ENCODE peak calls at places on chromosomes 5 and 9, in six cellular contexts. M, H, B, C, K and A are unnamed samples.

GRCh38 chr5:81904861-81905260 is 67.0 kb upstream of the ATG10 start:
- DNase-seq in M (no peak), H (no peak), B (no peak), C (no peak), K (no peak), A (no peak)

GRCh38 chr9:130866474-130866965 is 30.1 kb downstream of the QRFP start:
- DNase-seq in M (peak), H (peak), B (peak), C (peak), K (peak), A (peak)

GRCh38 chr9:131627846-131628820 is 82.8 kb downstream of the PRRT1B start:
- DNase-seq in M (peak), H (no peak), B (no peak), C (peak), K (peak), A (no peak)

GRCh38 chr5:72210913-72211670 is 103.8 kb downstream of the MAP1B start:
- DNase-seq in M (peak), H (no peak), B (no peak), C (no peak), K (no peak), A (peak)

GRCh38 chr5:171956870-171957501 is 49.5 kb downstream of the FBXW11 start:
- DNase-seq in M (no peak), H (no peak), B (no peak), C (no peak), K (no peak), A (no peak)

GRCh38 chr5:20145240-20145639 is 157.2 kb upstream of the CDH18 start:
- DNase-seq in M (no peak), H (no peak), B (no peak), C (no peak), K (no peak), A (no peak)

GRCh38 chr9:128733256-128733655 is 9.3 kb upstream of the ZDHHC12 start:
- DNase-seq in M (peak), H (no peak), B (no peak), C (no peak), K (no peak), A (peak)

GRCh38 chr9:89668216-89668867 is 63.5 kb downstream of the GADD45G start:
- DNase-seq in M (no peak), H (no peak), B (no peak), C (no peak), K (peak), A (no peak)

GRCh38 chr5:115594343-115595047 is 7.8 kb downstream of the TICAM2 start:
- DNase-seq in M (no peak), H (no peak), B (no peak), C (no peak), K (no peak), A (peak)

GRCh38 chr5:141121985-141122384 is 367 bp downstream of the PCDHB4 start:
- DNase-seq in M (no peak), H (no peak), B (no peak), C (no peak), K (no peak), A (no peak)

GRCh38 chr9:129282308-129283211 is 104.5 kb upstream of the IER5L start:
- DNase-seq in M (no peak), H (no peak), B (no peak), C (no peak), K (no peak), A (no peak)

GRCh38 chr9:138053321-138053868 is 175.8 kb downstream of the CACNA1B start:
- DNase-seq in M (no peak), H (no peak), B (no peak), C (no peak), K (no peak), A (no peak)

GRCh38 chr9:78130004-78130403 is 98.4 kb upstream of the GNAQ start:
- DNase-seq in M (no peak), H (no peak), B (no peak), C (no peak), K (no peak), A (peak)

GRCh38 chr9:129141066-129142041 is 30.1 kb downstream of the PTPA start:
- DNase-seq in M (peak), H (no peak), B (no peak), C (no peak), K (peak), A (peak)

GRCh38 chr5:36657563-36657995 is 51.2 kb downstream of the SLC1A3 start:
- DNase-seq in M (peak), H (peak), B (no peak), C (no peak), K (no peak), A (peak)

GRCh38 chr5:90548069-90548593 is 10.5 kb upstream of the ADGRV1 start:
- DNase-seq in M (peak), H (peak), B (no peak), C (no peak), K (no peak), A (no peak)

GRCh38 chr9:36138901-36139300 is 2.4 kb downstream of the GLIPR2 start:
- DNase-seq in M (no peak), H (no peak), B (no peak), C (no peak), K (no peak), A (no peak)

GRCh38 chr5:170363671-170364070 is 25.5 kb downstream of the KCNMB1 start:
- DNase-seq in M (no peak), H (no peak), B (no peak), C (no peak), K (no peak), A (no peak)

GRCh38 chr9:131667576-131667975 is 72.3 kb downstream of the RAPGEF1 start:
- DNase-seq in M (no peak), H (no peak), B (peak), C (no peak), K (peak), A (no peak)

GRCh38 chr9:38732849-38733248 is 12.9 kb upstream of the FAM240B start:
- DNase-seq in M (no peak), H (no peak), B (no peak), C (no peak), K (no peak), A (no peak)

GRCh38 chr9:34457266-34458012 is 931 bp downstream of the FAM219A start:
- DNase-seq in M (peak), H (no peak), B (no peak), C (no peak), K (peak), A (peak)

GRCh38 chr5:149667084-149667826 is 62.9 kb upstream of the PPARGC1B start:
- DNase-seq in M (no peak), H (no peak), B (no peak), C (no peak), K (peak), A (peak)